ENCODE peak calls at places on chromosome 14, in four cellular contexts. H is K562, M is GM12878, A is HepG2. Y is an unnamed sample.

GRCh38 chr14:103279129-103280025 is 54.7 kb upstream of the EIF5 start:
- DNase-seq in H (no peak), M (no peak), A (no peak), Y (no peak)

GRCh38 chr14:101225729-101226152 is 322.2 kb upstream of the RTL1 start:
- DNase-seq in H (no peak), M (no peak), A (no peak), Y (no peak)

GRCh38 chr14:23392613-23393012 is 15.5 kb downstream of the MYH6 start:
- DNase-seq in H (peak), M (no peak), A (no peak), Y (no peak)

GRCh38 chr14:34013714-34014055 is 62.8 kb upstream of the EGLN3 start:
- DNase-seq in H (no peak), M (no peak), A (no peak), Y (no peak)

GRCh38 chr14:31164115-31164514 is 43.5 kb downstream of the HECTD1 start:
- DNase-seq in H (no peak), M (no peak), A (peak), Y (no peak)

GRCh38 chr14:63248211-63248610 is 44.0 kb downstream of the RHOJ start:
- DNase-seq in H (no peak), M (no peak), A (no peak), Y (no peak)

GRCh38 chr14:59283380-59283779 is 94.9 kb downstream of the DAAM1 start:
- DNase-seq in H (no peak), M (no peak), A (peak), Y (no peak)

GRCh38 chr14:95863295-95863694 is 13.3 kb upstream of the TUNAR start:
- DNase-seq in H (no peak), M (no peak), A (no peak), Y (no peak)

GRCh38 chr14:68132722-68133121 is 313.1 kb downstream of the RAD51B start:
- DNase-seq in H (no peak), M (no peak), A (no peak), Y (no peak)

GRCh38 chr14:58864751-58865519 is 227.2 kb downstream of the DACT1 start:
- DNase-seq in H (no peak), M (no peak), A (no peak), Y (no peak)

GRCh38 chr14:94379291-94380224 is 8.8 kb downstream of the SERPINA1 start:
- DNase-seq in H (no peak), M (no peak), A (no peak), Y (no peak)

GRCh38 chr14:100304825-100305445 is 1.3 kb downstream of the SLC25A29 start:
- DNase-seq in H (peak), M (no peak), A (no peak), Y (peak)

GRCh38 chr14:96852823-96853422 is 55.7 kb downstream of the VRK1 start:
- DNase-seq in H (peak), M (peak), A (peak), Y (peak)

GRCh38 chr14:100895411-100895810 is 8.1 kb downstream of the RTL1 start:
- DNase-seq in H (no peak), M (no peak), A (no peak), Y (no peak)

GRCh38 chr14:100191584-100192249 is 32.3 kb upstream of the DEGS2 start:
- DNase-seq in H (no peak), M (no peak), A (no peak), Y (no peak)

GRCh38 chr14:34161351-34162169 is 210.7 kb upstream of the EGLN3 start:
- DNase-seq in H (no peak), M (no peak), A (no peak), Y (no peak)

GRCh38 chr14:50347521-50347920 is 35.4 kb downstream of the DMAC2L start:
- DNase-seq in H (peak), M (no peak), A (no peak), Y (no peak)

GRCh38 chr14:76836029-76836630 is 9.9 kb downstream of the LRRC74A start:
- DNase-seq in H (no peak), M (no peak), A (no peak), Y (no peak)

GRCh38 chr14:105582639-105583038 is 56.3 kb downstream of the TMEM121 start:
- DNase-seq in H (no peak), M (no peak), A (peak), Y (no peak)

GRCh38 chr14:68783408-68784297 is 9.2 kb downstream of the ZFP36L1 start:
- DNase-seq in H (no peak), M (no peak), A (peak), Y (no peak)

GRCh38 chr14:91264151-91265150 is 19.9 kb upstream of the GPR68 start:
- DNase-seq in H (peak), M (no peak), A (no peak), Y (no peak)

GRCh38 chr14:100425454-100425814 is 102.3 kb downstream of the SLC25A47 start:
- DNase-seq in H (no peak), M (no peak), A (no peak), Y (no peak)

GRCh38 chr14:73567951-73568885 is 795 bp upstream of the ACOT2 start:
- DNase-seq in H (peak), M (no peak), A (peak), Y (no peak)

GRCh38 chr14:28651148-28651547 is 115.4 kb upstream of the FOXG1 start:
- DNase-seq in H (no peak), M (no peak), A (no peak), Y (no peak)

GRCh38 chr14:90698379-90698869 is 117.8 kb downstream of the TTC7B start:
- DNase-seq in H (no peak), M (no peak), A (no peak), Y (no peak)

GRCh38 chr14:100091386-100091785 is 26.2 kb downstream of the EVL start:
- DNase-seq in H (no peak), M (no peak), A (no peak), Y (no peak)

GRCh38 chr14:25237845-25238244 is 187.9 kb upstream of the STXBP6 start:
- DNase-seq in H (no peak), M (no peak), A (peak), Y (peak)

GRCh38 chr14:86481105-86481504 is 951.2 kb downstream of the FLRT2 start:
- DNase-seq in H (no peak), M (no peak), A (no peak), Y (no peak)

GRCh38 chr14:73743431-73743931 is 29.3 kb upstream of the PNMA1 start:
- DNase-seq in H (no peak), M (no peak), A (no peak), Y (no peak)

GRCh38 chr14:20606190-20606901 is 15.2 kb upstream of the RNASE12 start:
- DNase-seq in H (no peak), M (no peak), A (peak), Y (peak)

GRCh38 chr14:100415226-100415625 is 92.1 kb downstream of the SLC25A47 start:
- DNase-seq in H (no peak), M (no peak), A (no peak), Y (no peak)

GRCh38 chr14:24927809-24928208 is 122.1 kb downstream of the STXBP6 start:
- DNase-seq in H (no peak), M (no peak), A (no peak), Y (no peak)

GRCh38 chr14:42782744-42783143 is 1176.1 kb downstream of the LRFN5 start:
- DNase-seq in H (no peak), M (no peak), A (no peak), Y (no peak)

DNA sequence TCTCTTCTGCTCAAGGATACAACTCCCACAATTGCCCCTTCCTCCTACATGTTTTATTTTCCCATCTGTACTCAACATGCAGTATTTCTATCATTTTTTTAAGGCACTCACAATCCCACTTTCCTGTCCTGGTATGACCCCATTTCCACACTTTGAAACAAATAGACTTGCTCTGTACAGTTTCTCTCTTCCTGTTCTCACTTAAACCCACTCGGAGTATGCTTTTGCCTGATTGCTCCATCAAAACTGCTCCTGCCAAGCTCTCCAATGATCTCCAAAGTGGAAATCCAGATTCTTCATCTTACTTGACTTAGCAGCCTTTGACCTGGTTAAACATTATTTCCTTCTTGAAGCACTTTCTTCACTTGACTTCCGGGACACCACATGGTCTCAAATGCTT is 384.5 kb downstream of the SEC23A start:
- DNase-seq in H (no peak), M (no peak), A (no peak), Y (no peak)
- TF ChIP-seq FOXM1 in H (no peak), M (no peak), A (no peak), Y (no peak)

DNA sequence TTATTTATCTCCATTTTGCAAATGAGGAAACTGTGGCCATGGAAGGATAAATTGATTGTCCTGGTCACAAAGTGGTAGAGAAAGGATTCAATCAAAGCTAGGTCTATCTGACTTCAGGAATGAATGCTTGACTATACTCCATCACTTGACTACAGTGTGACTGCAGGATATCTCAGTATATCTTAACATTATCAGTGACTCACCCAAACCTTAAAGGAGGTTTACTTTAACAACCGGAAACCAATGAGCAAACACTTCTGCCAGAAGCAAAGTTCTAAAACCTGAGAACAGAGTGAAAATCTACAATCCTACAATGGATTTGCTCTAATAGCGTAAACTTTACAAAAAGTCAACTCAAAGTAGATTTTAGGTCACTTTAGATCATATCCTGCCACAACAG is 277.0 kb downstream of the CEP128 start:
- DNase-seq in H (no peak), M (no peak), A (peak), Y (no peak)
- TF ChIP-seq TARDBP in H (no peak), M (no peak), A (no peak), Y (no peak)

GRCh38 chr14:57058319-57058718 is 210.4 kb downstream of the EXOC5 start:
- DNase-seq in H (no peak), M (no peak), A (no peak), Y (no peak)
- TF ChIP-seq FOXM1 in H (no peak), M (no peak), A (no peak), Y (no peak)

DNA sequence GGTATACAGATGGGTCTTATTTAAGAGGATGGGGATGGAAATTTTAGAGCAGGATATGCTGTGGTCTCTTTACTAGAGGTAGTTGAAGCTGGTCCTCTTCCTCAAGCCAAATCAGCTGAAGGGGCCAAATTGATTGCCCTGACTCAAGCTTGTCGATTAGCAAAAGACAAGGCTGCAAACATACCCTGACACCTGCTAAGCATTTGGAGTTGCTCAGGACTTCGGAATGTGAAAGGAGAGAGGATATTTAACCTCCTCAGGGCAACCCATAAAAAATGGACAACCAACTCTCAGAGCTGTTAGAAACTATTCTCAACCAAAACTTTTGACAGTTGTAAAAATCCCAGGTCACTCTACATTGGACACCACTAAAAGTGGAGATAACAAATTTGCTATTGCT is 15.6 kb downstream of the PTGDR start:
- DNase-seq in H (no peak), M (no peak), A (no peak), Y (no peak)
- TF ChIP-seq TARDBP in H (no peak), M (no peak), A (no peak), Y (no peak)

GRCh38 chr14:64956697-64957412 is 14.3 kb upstream of the GPX2 start:
- DNase-seq in H (no peak), M (no peak), A (no peak), Y (no peak)

GRCh38 chr14:64963611-64964010 is 8.5 kb downstream of the RAB15 start:
- DNase-seq in H (no peak), M (no peak), A (no peak), Y (no peak)

GRCh38 chr14:64958201-64958600 is 13.9 kb downstream of the RAB15 start:
- DNase-seq in H (no peak), M (no peak), A (no peak), Y (no peak)

GRCh38 chr14:64958743-64959142 is 13.4 kb downstream of the RAB15 start:
- DNase-seq in H (no peak), M (no peak), A (no peak), Y (no peak)

GRCh38 chr14:64960762-64961276 is 11.3 kb downstream of the RAB15 start:
- DNase-seq in H (peak), M (no peak), A (no peak), Y (peak)
- TF ChIP-seq FOXM1 in H (no peak), M (no peak), A (no peak), Y (no peak)

Y was measured in HEK293T.